ENCODE peak calls at places on chromosomes 3 and 15, in six cellular contexts. X is iris pigment epithelial cell, N is Caco-2, Y is stomach, L is AG09309, U is A549. O is an unnamed sample.

GRCh38 chr15:72475674-72476073 is 1.5 kb downstream of the ARIH1 start:
- DNase-seq in X (no peak), N (no peak), Y (no peak), L (no peak), U (no peak), O (no peak)

GRCh38 chr3:72550582-72551262 is 297.5 kb downstream of the SHQ1 start:
- DNase-seq in X (no peak), N (no peak), Y (no peak), L (no peak), U (no peak), O (no peak)

GRCh38 chr3:60053518-60054265 is 1003.9 kb upstream of the CFAP20DC start:
- DNase-seq in X (peak), N (no peak), Y (no peak), L (no peak), U (no peak), O (peak)

GRCh38 chr3:117184574-117184973 is 475.0 kb downstream of the TUSC7 start:
- DNase-seq in X (peak), N (no peak), Y (no peak), L (peak), U (no peak), O (no peak)

GRCh38 chr3:194773216-194773615 is 87.5 kb downstream of the FAM43A start:
- DNase-seq in X (no peak), N (no peak), Y (no peak), L (no peak), U (peak), O (no peak)

GRCh38 chr3:154304116-154304786 is 20.0 kb downstream of the DHX36 start:
- DNase-seq in X (peak), N (no peak), Y (no peak), L (peak), U (no peak), O (no peak)

GRCh38 chr3:129558076-129558771 is 15.2 kb downstream of the H1-8 start:
- DNase-seq in X (peak), N (no peak), Y (no peak), L (no peak), U (no peak), O (no peak)

GRCh38 chr3:94036909-94037507 is 8.6 kb upstream of the STX19 start:
- DNase-seq in X (peak), N (no peak), Y (no peak), L (no peak), U (peak), O (peak)

GRCh38 chr3:44554626-44555592 is at the start of gene ZKSCAN7:
- DNase-seq in X (peak), N (no peak), Y (peak), L (no peak), U (no peak), O (no peak)

GRCh38 chr3:170585008-170585936 is 603 bp downstream of the SLC7A14 start:
- DNase-seq in X (no peak), N (no peak), Y (no peak), L (no peak), U (no peak), O (no peak)

GRCh38 chr15:40925863-40926658 is 3.1 kb upstream of the DLL4 start:
- DNase-seq in X (peak), N (no peak), Y (no peak), L (no peak), U (no peak), O (no peak)

GRCh38 chr3:41352526-41352925 is 153.2 kb downstream of the CTNNB1 start:
- DNase-seq in X (no peak), N (no peak), Y (no peak), L (no peak), U (no peak), O (no peak)

GRCh38 chr3:62335196-62335595 is 38.2 kb downstream of the FEZF2 start:
- DNase-seq in X (no peak), N (no peak), Y (no peak), L (no peak), U (no peak), O (no peak)

GRCh38 chr3:36928220-36928619 is 16.6 kb downstream of the TRANK1 start:
- DNase-seq in X (no peak), N (no peak), Y (no peak), L (no peak), U (no peak), O (no peak)

GRCh38 chr3:37221407-37221806 is 47.0 kb upstream of the LRRFIP2 start:
- DNase-seq in X (peak), N (peak), Y (no peak), L (no peak), U (peak), O (no peak)

GRCh38 chr15:23482764-23483489 is 35.9 kb upstream of the GOLGA6L2 start:
- DNase-seq in X (no peak), N (no peak), Y (no peak), L (no peak), U (peak), O (no peak)

GRCh38 chr15:60026555-60026954 is 22.4 kb downstream of the FOXB1 start:
- DNase-seq in X (peak), N (no peak), Y (no peak), L (no peak), U (no peak), O (no peak)

GRCh38 chr15:94168250-94168649 is 63.1 kb upstream of the MCTP2 start:
- DNase-seq in X (no peak), N (no peak), Y (no peak), L (no peak), U (peak), O (no peak)

GRCh38 chr15:41783272-41783660 is 9.0 kb downstream of the MAPKBP1 start:
- DNase-seq in X (no peak), N (no peak), Y (no peak), L (no peak), U (no peak), O (no peak)

GRCh38 chr3:14822875-14823807 is 4.4 kb downstream of the FGD5 start:
- DNase-seq in X (no peak), N (no peak), Y (no peak), L (no peak), U (no peak), O (no peak)

GRCh38 chr15:76773234-76773633 is 131.9 kb downstream of the SCAPER start:
- DNase-seq in X (no peak), N (no peak), Y (no peak), L (no peak), U (no peak), O (no peak)

GRCh38 chr3:112327371-112327951 is 5.5 kb upstream of the CD200 start:
- DNase-seq in X (peak), N (no peak), Y (no peak), L (peak), U (peak), O (peak)

GRCh38 chr3:53161345-53161819 is 373 bp downstream of the PRKCD start:
- DNase-seq in X (no peak), N (no peak), Y (no peak), L (no peak), U (no peak), O (no peak)

GRCh38 chr3:32794487-32795308 is 23.1 kb upstream of the TRIM71 start:
- DNase-seq in X (peak), N (peak), Y (no peak), L (no peak), U (peak), O (peak)

GRCh38 chr3:145035682-145036081 is 1064.1 kb downstream of the DIPK2A start:
- DNase-seq in X (no peak), N (no peak), Y (no peak), L (no peak), U (no peak), O (no peak)

GRCh38 chr3:37458162-37458895 is 283.9 kb upstream of the LRRFIP2 start:
- DNase-seq in X (no peak), N (no peak), Y (no peak), L (no peak), U (no peak), O (no peak)

GRCh38 chr3:99648496-99648895 is 10.1 kb downstream of the COL8A1 start:
- DNase-seq in X (no peak), N (no peak), Y (no peak), L (no peak), U (no peak), O (no peak)

GRCh38 chr3:102224171-102224570 is 210.6 kb upstream of the ZPLD1 start:
- DNase-seq in X (peak), N (no peak), Y (no peak), L (no peak), U (peak), O (no peak)

GRCh38 chr15:67105065-67105951 is 39.9 kb downstream of the SMAD3 start:
- DNase-seq in X (peak), N (no peak), Y (peak), L (peak), U (peak), O (peak)